ENCODE peak calls at places on chromosome 3, in ten cellular contexts. R, Z, K, V, E, Y, P, F, X and T are unnamed samples.

GRCh38 chr3:136818191-136818850 is 605 bp upstream of the SLC35G2 start:
- DNase-seq in R (no peak), Y (peak), X (no peak), E (peak), K (peak), F (no peak), V (peak), Z (no peak), P (peak), T (no peak)

GRCh38 chr3:11717768-11718581 is 74.3 kb upstream of the VGLL4 start:
- DNase-seq in X (no peak), R (no peak), V (no peak), K (peak), Y (no peak), Z (no peak), F (no peak), E (no peak), P (no peak), T (no peak)

GRCh38 chr3:149188494-149188893 is 33.1 kb downstream of the CP start:
- DNase-seq in Y (no peak), X (no peak), K (no peak), R (no peak), Z (no peak), V (no peak), P (no peak), F (no peak), E (no peak), T (no peak)

GRCh38 chr3:1962531-1963090 is 136.1 kb upstream of the CNTN4 start:
- DNase-seq in E (no peak), P (no peak), X (no peak), Z (no peak), F (no peak), Y (no peak), V (no peak), K (no peak), R (no peak), T (no peak)

GRCh38 chr3:107662109-107662477 is 139.3 kb downstream of the BBX start:
- DNase-seq in F (no peak), X (no peak), P (no peak), R (peak), Y (no peak), K (peak), Z (no peak), E (no peak), V (no peak), T (peak)

GRCh38 chr3:30518201-30518864 is 88.1 kb upstream of the TGFBR2 start:
- DNase-seq in X (no peak), K (peak), R (no peak), Z (no peak), V (no peak), Y (no peak), P (peak), E (no peak), F (no peak), T (no peak)

GRCh38 chr3:157388051-157388450 is 48.6 kb upstream of the PTX3 start:
- DNase-seq in V (no peak), Z (no peak), K (no peak), R (no peak), Y (no peak), P (no peak), E (no peak), F (no peak), X (no peak), T (no peak)

GRCh38 chr3:197736010-197736490 is 654 bp downstream of the RUBCN start:
- DNase-seq in X (peak), F (no peak), Z (no peak), P (peak), V (peak), Y (no peak), R (no peak), K (no peak), E (no peak), T (no peak)

GRCh38 chr3:107641572-107642307 is 119.0 kb downstream of the BBX start:
- DNase-seq in E (no peak), Y (no peak), V (no peak), K (no peak), P (no peak), F (no peak), R (no peak), Z (no peak), X (no peak), T (peak)

GRCh38 chr3:129962600-129962999 is 11.9 kb upstream of the TRH start:
- DNase-seq in F (no peak), Z (no peak), E (no peak), R (no peak), X (no peak), V (no peak), Y (no peak), K (no peak), P (no peak), T (no peak)

GRCh38 chr3:48493203-48493501 is 10.8 kb downstream of the SHISA5 start:
- DNase-seq in Z (no peak), P (no peak), F (no peak), Y (no peak), R (no peak), V (no peak), E (no peak), X (no peak), K (no peak), T (no peak)

GRCh38 chr3:33377931-33378330 is 62.3 kb downstream of the UBP1 start:
- DNase-seq in V (no peak), F (no peak), P (no peak), K (no peak), Z (no peak), Y (no peak), X (no peak), R (no peak), E (no peak), T (peak)

GRCh38 chr3:46163551-46163981 is 44.5 kb downstream of the CCR1 start:
- DNase-seq in X (peak), F (no peak), K (no peak), Z (no peak), E (no peak), R (no peak), P (no peak), Y (no peak), V (no peak), T (no peak)

GRCh38 chr3:127488740-127489139 is 101.8 kb downstream of the TPRA1 start:
- DNase-seq in P (no peak), X (no peak), E (no peak), R (no peak), Z (no peak), K (no peak), F (no peak), Y (no peak), V (no peak), T (no peak)

GRCh38 chr3:69744507-69744906 is 5.2 kb downstream of the MITF start:
- DNase-seq in Y (no peak), X (no peak), Z (no peak), K (no peak), F (no peak), P (no peak), E (no peak), V (no peak), R (no peak), T (no peak)

GRCh38 chr3:81816473-81817260 is 55.2 kb upstream of the GBE1 start:
- DNase-seq in K (no peak), R (no peak), Z (no peak), Y (no peak), V (peak), F (no peak), X (no peak), E (no peak), P (no peak), T (no peak)

GRCh38 chr3:4587061-4587837 is 94.1 kb downstream of the ITPR1 start:
- DNase-seq in X (no peak), R (no peak), K (no peak), V (no peak), P (no peak), Y (no peak), Z (no peak), E (no peak), F (no peak), T (no peak)

GRCh38 chr3:189937302-189938255 is 183.1 kb downstream of the P3H2 start:
- DNase-seq in Z (no peak), R (no peak), Y (peak), K (no peak), E (no peak), X (no peak), P (no peak), F (no peak), V (no peak), T (peak)

GRCh38 chr3:86869536-86869935 is 121.4 kb downstream of the VGLL3 start:
- DNase-seq in Y (no peak), P (no peak), Z (no peak), K (peak), E (no peak), F (no peak), R (no peak), X (no peak), V (no peak), T (no peak)

GRCh38 chr3:23991236-23992050 is 46.4 kb downstream of the NR1D2 start:
- DNase-seq in P (no peak), F (no peak), R (peak), E (no peak), K (peak), X (no peak), Y (no peak), V (no peak), Z (no peak), T (no peak)

GRCh38 chr3:99903844-99904243 is 86.2 kb downstream of the CMSS1 start:
- DNase-seq in R (no peak), F (no peak), E (no peak), Y (no peak), K (no peak), V (no peak), P (no peak), X (peak), Z (no peak), T (no peak)